ENCODE peak calls at places on chromosome X, in five cellular contexts. Z, X, Q, R and D are unnamed samples.

GRCh38 chrX:1582686-1583437 is 8.5 kb upstream of the AKAP17A start:
- DNase-seq in Z (peak; percentile 32), X (no peak), Q (peak; percentile 18), R (peak; percentile 82), D (no peak)

GRCh38 chrX:97743014-97743413 is 859.3 kb downstream of the RPA4 start:
- DNase-seq in Z (peak; percentile 55), X (no peak), Q (no peak), R (peak; percentile 16), D (no peak)

GRCh38 chrX:12138366-12139313 is at the start of gene FRMPD4:
- DNase-seq in Z (peak; percentile 84), X (peak; percentile 15), Q (peak; percentile 39), R (no peak), D (peak; percentile 36)

GRCh38 chrX:13693341-13693871 is 4.5 kb downstream of the RAB9A start:
- DNase-seq in Z (peak; percentile 54), X (no peak), Q (no peak), R (no peak), D (peak; percentile 27)

GRCh38 chrX:39705299-39705698 is 392.5 kb downstream of the BCOR start:
- DNase-seq in Z (peak; percentile 69), X (peak; percentile 91), Q (peak; percentile 87), R (peak; percentile 22), D (peak; percentile 90)

GRCh38 chrX:48523682-48524081 is 2.1 kb downstream of the EBP start:
- DNase-seq in Z (no peak), X (no peak), Q (no peak), R (no peak), D (no peak)

GRCh38 chrX:40008841-40009461 is 88.8 kb downstream of the BCOR start:
- DNase-seq in Z (peak; percentile 87), X (no peak), Q (no peak), R (peak; percentile 86), D (peak; percentile 57)

GRCh38 chrX:71525316-71525715 is 7.6 kb upstream of the OGT start:
- DNase-seq in Z (no peak), X (no peak), Q (no peak), R (peak; percentile 36), D (no peak)

GRCh38 chrX:15465896-15466651 is 27.1 kb downstream of the PIR start:
- DNase-seq in Z (peak; percentile 86), X (peak; percentile 50), Q (peak; percentile 42), R (peak; percentile 11), D (peak; percentile 9)

GRCh38 chrX:112846114-112846513 is 5.5 kb upstream of the AMOT start:
- DNase-seq in Z (no peak), X (no peak), Q (peak; percentile 33), R (no peak), D (no peak)

GRCh38 chrX:729583-730409 is 99.2 kb downstream of the SHOX start:
- DNase-seq in Z (peak; percentile 40), X (no peak), Q (no peak), R (no peak), D (no peak)

GRCh38 chrX:130110379-130111219 is at the start of gene ELF4:
- DNase-seq in Z (peak; percentile 68), X (peak; percentile 57), Q (peak; percentile 57), R (peak; percentile 85), D (peak; percentile 78)

GRCh38 chrX:49186125-49187027 is at the start of gene PRICKLE3:
- DNase-seq in Z (peak; percentile 93), X (peak; percentile 38), Q (peak; percentile 52), R (peak; percentile 85), D (peak; percentile 60)

GRCh38 chrX:146054311-146054710 is 236.7 kb downstream of the SLITRK2 start:
- DNase-seq in Z (no peak), X (no peak), Q (no peak), R (no peak), D (no peak)

GRCh38 chrX:49844622-49845021 is 15.5 kb downstream of the PAGE4 start:
- DNase-seq in Z (no peak), X (no peak), Q (no peak), R (no peak), D (no peak)

GRCh38 chrX:154136627-154137161 is 7.3 kb upstream of the OPN1LW start:
- DNase-seq in Z (peak; percentile 93), X (peak; percentile 16), Q (peak; percentile 29), R (peak; percentile 77), D (peak; percentile 16)

GRCh38 chrX:18549643-18550042 is 122.3 kb downstream of the RS1 start:
- DNase-seq in Z (peak; percentile 50), X (no peak), Q (no peak), R (no peak), D (no peak)

GRCh38 chrX:151226941-151227340 is 50.6 kb downstream of the GPR50 start:
- DNase-seq in Z (no peak), X (no peak), Q (no peak), R (no peak), D (no peak)

GRCh38 chrX:121308276-121308805 is 260.9 kb downstream of the GLUD2 start:
- DNase-seq in Z (peak; percentile 60), X (peak; percentile 72), Q (peak; percentile 73), R (peak; percentile 30), D (peak; percentile 69)

GRCh38 chrX:125382148-125382628 is 62.5 kb downstream of the TEX13C start:
- DNase-seq in Z (peak; percentile 58), X (no peak), Q (no peak), R (no peak), D (no peak)

DNA sequence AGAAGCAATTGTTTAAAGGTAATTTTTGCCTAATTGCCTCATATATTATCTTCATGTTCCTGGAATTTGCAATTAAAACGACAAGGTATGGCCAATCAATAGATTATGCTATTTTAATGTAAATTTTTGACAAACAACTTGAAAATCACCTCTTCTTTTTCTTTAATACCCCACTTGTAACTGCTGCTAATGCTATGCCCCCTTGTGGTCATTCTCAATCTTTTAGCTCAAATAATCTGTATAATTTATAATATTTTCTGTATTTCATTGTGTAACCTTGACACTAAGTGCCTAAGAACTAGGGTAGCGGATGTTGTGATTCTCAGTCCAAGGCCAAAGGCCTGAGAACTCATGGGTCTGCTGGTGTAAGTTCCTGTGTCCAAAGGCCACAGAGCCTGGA is 831.7 kb upstream of the POU3F4 start:
- DNase-seq in Z (no peak), X (no peak), Q (no peak), R (peak; percentile 17), D (no peak)
- TF ChIP-seq CTCF in Z (peak; percentile 57), X (no peak), Q (no peak), R (no peak), D (no peak)

GRCh38 chrX:150156615-150157014 is 206.5 kb upstream of the MAMLD1 start:
- DNase-seq in Z (peak; percentile 23), X (no peak), Q (no peak), R (no peak), D (no peak)
- H3K4me3 ChIP-seq in Z (no peak overlapping the region), X (no peak overlapping the region), Q (no peak overlapping the region), R (no peak overlapping the region), D (no peak overlapping the region)

GRCh38 chrX:65194547-65194946 is 218.3 kb upstream of the ZC4H2 start:
- DNase-seq in Z (no peak), X (no peak), Q (no peak), R (no peak), D (no peak)

GRCh38 chrX:65195621-65196020 is 219.4 kb upstream of the ZC4H2 start:
- DNase-seq in Z (no peak), X (no peak), Q (no peak), R (no peak), D (no peak)

GRCh38 chrX:65196758-65197371 is 220.6 kb upstream of the ZC4H2 start:
- DNase-seq in Z (peak; percentile 92), X (no peak), Q (no peak), R (no peak), D (no peak)
- TF ChIP-seq CTCF in Z (peak; percentile 73), X (no peak), Q (no peak), R (no peak), D (no peak)

DNA sequence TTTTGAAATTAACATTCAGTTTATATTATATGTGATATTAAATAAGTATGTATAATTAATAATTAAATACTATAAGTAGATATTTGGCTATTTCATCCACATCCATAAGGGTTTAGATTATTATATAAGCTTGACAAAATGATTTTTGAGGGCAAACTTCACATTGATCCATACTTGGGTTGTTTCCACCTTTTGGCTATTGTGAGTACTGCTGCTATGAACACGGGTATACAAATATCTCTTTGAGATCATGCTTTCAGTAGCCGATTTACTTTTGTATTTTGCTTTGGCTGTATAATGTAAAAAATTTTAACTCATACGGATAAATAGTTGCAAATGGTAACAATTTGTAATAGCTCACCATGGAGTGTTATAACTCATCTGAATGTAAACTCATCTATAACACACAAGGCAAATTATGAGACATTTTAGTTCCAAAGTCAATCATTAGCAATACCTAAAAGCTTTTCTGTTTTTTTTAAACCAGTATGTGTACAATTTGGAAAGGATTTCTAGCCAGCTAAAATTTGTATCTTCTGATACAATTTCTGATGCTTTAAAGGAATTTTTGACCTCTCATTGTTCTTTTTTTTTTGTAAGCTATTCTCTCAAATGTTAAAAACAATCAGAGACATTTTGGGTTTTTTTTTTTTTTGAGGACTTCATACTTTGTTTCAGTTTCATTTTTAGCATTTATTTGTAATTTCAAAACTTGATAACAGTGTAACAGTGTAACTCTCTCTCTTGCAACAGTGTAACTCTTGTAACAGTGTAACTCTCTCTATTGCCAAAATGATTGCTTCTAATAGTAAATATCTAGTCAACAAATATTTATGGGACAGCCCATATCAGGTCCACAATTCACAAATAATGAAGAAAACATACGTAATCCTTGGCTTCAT is 51.8 kb upstream of the ARX start:
- DNase-seq in Z (no peak), X (no peak), Q (no peak), R (no peak), D (no peak)
- H3K4me3 ChIP-seq in Z (no peak overlapping the region), X (no peak overlapping the region), Q (no peak overlapping the region), R (no peak overlapping the region), D (no peak overlapping the region)

GRCh38 chrX:149506349-149506748 is 1.2 kb upstream of the IDS start:
- DNase-seq in Z (no peak), X (no peak), Q (no peak), R (no peak), D (no peak)

GRCh38 chrX:149508467-149508866 is 3.4 kb upstream of the IDS start:
- DNase-seq in Z (no peak), X (no peak), Q (no peak), R (no peak), D (no peak)

GRCh38 chrX:149505671-149506070 is 565 bp upstream of the IDS start:
- DNase-seq in Z (no peak), X (no peak), Q (no peak), R (no peak), D (no peak)

GRCh38 chrX:149504915-149505651 is at the start of gene IDS:
- DNase-seq in Z (peak; percentile 93), X (peak; percentile 77), Q (peak; percentile 81), R (peak; percentile 93), D (peak; percentile 77)

DNA sequence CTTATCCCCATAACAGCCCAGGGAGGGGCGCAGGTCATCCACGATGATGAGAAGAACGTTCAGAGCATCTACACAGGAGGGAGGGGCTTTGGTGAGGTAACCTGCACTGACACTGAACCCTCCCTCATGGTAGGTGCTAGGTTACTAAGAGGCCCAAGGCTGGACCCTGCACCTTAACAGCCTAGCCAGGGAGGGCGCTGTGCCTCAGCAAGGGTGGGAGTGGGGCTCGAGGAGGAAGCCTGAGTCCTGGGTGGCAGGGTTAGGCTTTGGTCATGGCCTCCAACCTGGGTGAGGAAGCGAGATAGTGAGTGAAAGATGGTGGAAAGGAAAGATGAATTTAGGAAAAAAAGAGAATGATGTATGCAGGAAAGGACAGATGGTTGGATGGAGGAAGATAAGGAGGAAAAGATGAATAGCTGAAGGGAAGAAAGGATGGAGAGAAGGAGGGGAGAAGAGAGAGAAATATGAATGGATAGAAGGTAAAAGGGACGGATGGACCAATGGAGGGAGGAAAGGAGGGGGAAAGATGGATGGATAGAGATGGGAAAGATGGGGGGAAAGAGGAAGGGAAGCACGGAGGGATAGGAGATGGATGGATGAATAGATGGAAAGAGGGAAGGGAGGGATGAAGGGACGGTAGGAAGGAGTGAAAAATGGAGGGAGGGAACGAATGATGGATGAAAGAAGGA is 736 bp downstream of the IDS start:
- DNase-seq in Z (peak; percentile 81), X (peak; percentile 21), Q (peak; percentile 12), R (peak; percentile 39), D (peak; percentile 45)
- TF ChIP-seq CTCF in Z (peak; percentile 66), X (peak; percentile 43), Q (peak; percentile 33), R (peak; percentile 12), D (peak; percentile 31)

GRCh38 chrX:75155454-75155829 is 641 bp downstream of the ABCB7 start:
- DNase-seq in Z (no peak), X (peak; percentile 4), Q (peak; percentile 4), R (peak; percentile 26), D (peak; percentile 8)
- H3K4me3 ChIP-seq in Z (peak overlapping the region; percentile 88), X (peak overlapping the region; percentile 77), Q (peak overlapping the region; percentile 76), R (peak overlapping the region; percentile 89), D (peak overlapping the region; percentile 74)